ENCODE peak calls at places on chromosome 13, in ten cellular contexts. One of them, this sample, is unnamed.
A peak's percentile ranks its signal among the peaks of the same experiment; 100 is the strongest.

GRCh38 chr13:75384881-75385707 is 96.9 kb downstream of the TBC1D4 start:
- DNase-seq in IMR-90: no peak
- DNase-seq in uterus: no peak
- DNase-seq in heart left ventricle: peak; percentile 36
- DNase-seq in breast epithelium: no peak
- DNase-seq in H54: no peak
- DNase-seq in body of pancreas: peak; percentile 14
- DNase-seq in right lobe of liver: no peak
- DNase-seq in lower leg skin: no peak
- DNase-seq in gastrocnemius medialis: no peak
- DNase-seq in this sample: no peak

GRCh38 chr13:70390968-70391367 is 282.7 kb upstream of the KLHL1 start:
- DNase-seq in right lobe of liver: no peak
- DNase-seq in H54: no peak
- DNase-seq in uterus: no peak
- DNase-seq in gastrocnemius medialis: no peak
- DNase-seq in lower leg skin: no peak
- DNase-seq in breast epithelium: no peak
- DNase-seq in IMR-90: no peak
- DNase-seq in heart left ventricle: no peak
- DNase-seq in body of pancreas: no peak
- DNase-seq in this sample: no peak

GRCh38 chr13:113298001-113298945 is 1.2 kb downstream of the LAMP1 start:
- DNase-seq in lower leg skin: no peak
- DNase-seq in gastrocnemius medialis: no peak
- DNase-seq in right lobe of liver: no peak
- DNase-seq in IMR-90: no peak
- DNase-seq in breast epithelium: no peak
- DNase-seq in H54: no peak
- DNase-seq in body of pancreas: no peak
- DNase-seq in heart left ventricle: no peak
- DNase-seq in uterus: no peak
- DNase-seq in this sample: no peak

GRCh38 chr13:89923731-89924130 is 1423.8 kb upstream of the MIR17HG start:
- DNase-seq in right lobe of liver: no peak
- DNase-seq in uterus: no peak
- DNase-seq in H54: no peak
- DNase-seq in lower leg skin: no peak
- DNase-seq in gastrocnemius medialis: no peak
- DNase-seq in IMR-90: peak; percentile 0
- DNase-seq in body of pancreas: no peak
- DNase-seq in breast epithelium: no peak
- DNase-seq in heart left ventricle: no peak
- DNase-seq in this sample: no peak

GRCh38 chr13:49343731-49344130 is 96.0 kb downstream of the CDADC1 start:
- DNase-seq in heart left ventricle: no peak
- DNase-seq in H54: no peak
- DNase-seq in breast epithelium: no peak
- DNase-seq in body of pancreas: no peak
- DNase-seq in right lobe of liver: no peak
- DNase-seq in uterus: no peak
- DNase-seq in lower leg skin: no peak
- DNase-seq in gastrocnemius medialis: no peak
- DNase-seq in IMR-90: no peak
- DNase-seq in this sample: no peak

GRCh38 chr13:41648314-41648935 is 191.1 kb downstream of the RGCC start:
- DNase-seq in breast epithelium: no peak
- DNase-seq in H54: peak; percentile 5
- DNase-seq in lower leg skin: no peak
- DNase-seq in heart left ventricle: no peak
- DNase-seq in gastrocnemius medialis: no peak
- DNase-seq in IMR-90: peak; percentile 72
- DNase-seq in body of pancreas: no peak
- DNase-seq in right lobe of liver: no peak
- DNase-seq in uterus: no peak
- DNase-seq in this sample: no peak

GRCh38 chr13:37685206-37685605 is 86.6 kb upstream of the POSTN start:
- DNase-seq in gastrocnemius medialis: no peak
- DNase-seq in IMR-90: peak; percentile 28
- DNase-seq in uterus: no peak
- DNase-seq in H54: no peak
- DNase-seq in right lobe of liver: no peak
- DNase-seq in heart left ventricle: no peak
- DNase-seq in breast epithelium: no peak
- DNase-seq in body of pancreas: no peak
- DNase-seq in lower leg skin: no peak
- DNase-seq in this sample: no peak

GRCh38 chr13:41384749-41385503 is 72.4 kb upstream of the RGCC start:
- DNase-seq in right lobe of liver: no peak
- DNase-seq in breast epithelium: no peak
- DNase-seq in IMR-90: peak; percentile 15
- DNase-seq in gastrocnemius medialis: no peak
- DNase-seq in body of pancreas: no peak
- DNase-seq in H54: no peak
- DNase-seq in heart left ventricle: no peak
- DNase-seq in uterus: no peak
- DNase-seq in lower leg skin: no peak
- DNase-seq in this sample: no peak

GRCh38 chr13:41960700-41961697 is at the start of gene VWA8:
- DNase-seq in lower leg skin: peak; percentile 95
- DNase-seq in breast epithelium: peak; percentile 35
- DNase-seq in right lobe of liver: peak; percentile 86
- DNase-seq in heart left ventricle: peak; percentile 90
- DNase-seq in H54: peak; percentile 54
- DNase-seq in body of pancreas: peak; percentile 87
- DNase-seq in IMR-90: peak; percentile 78
- DNase-seq in gastrocnemius medialis: peak; percentile 58
- DNase-seq in uterus: peak; percentile 66
- DNase-seq in this sample: peak; percentile 82

GRCh38 chr13:72255908-72256307 is 388.9 kb upstream of the DACH1 start:
- DNase-seq in body of pancreas: peak; percentile 56
- DNase-seq in gastrocnemius medialis: no peak
- DNase-seq in uterus: no peak
- DNase-seq in IMR-90: no peak
- DNase-seq in lower leg skin: no peak
- DNase-seq in right lobe of liver: no peak
- DNase-seq in heart left ventricle: no peak
- DNase-seq in H54: no peak
- DNase-seq in breast epithelium: no peak
- DNase-seq in this sample: no peak

GRCh38 chr13:27961227-27962085 is 7.7 kb downstream of the CDX2 start:
- DNase-seq in gastrocnemius medialis: no peak
- DNase-seq in uterus: no peak
- DNase-seq in H54: no peak
- DNase-seq in lower leg skin: peak; percentile 54
- DNase-seq in right lobe of liver: no peak
- DNase-seq in IMR-90: no peak
- DNase-seq in breast epithelium: no peak
- DNase-seq in body of pancreas: no peak
- DNase-seq in heart left ventricle: no peak
- DNase-seq in this sample: no peak

GRCh38 chr13:109781384-109782065 is 4.9 kb downstream of the IRS2 start:
- DNase-seq in gastrocnemius medialis: no peak
- DNase-seq in IMR-90: no peak
- DNase-seq in lower leg skin: peak; percentile 82
- DNase-seq in body of pancreas: peak; percentile 19
- DNase-seq in heart left ventricle: no peak
- DNase-seq in uterus: no peak
- DNase-seq in right lobe of liver: no peak
- DNase-seq in H54: no peak
- DNase-seq in breast epithelium: no peak
- DNase-seq in this sample: no peak

GRCh38 chr13:29886446-29886845 is 36.0 kb upstream of the UBL3 start:
- DNase-seq in right lobe of liver: no peak
- DNase-seq in H54: no peak
- DNase-seq in uterus: no peak
- DNase-seq in heart left ventricle: no peak
- DNase-seq in breast epithelium: no peak
- DNase-seq in lower leg skin: no peak
- DNase-seq in IMR-90: no peak
- DNase-seq in body of pancreas: no peak
- DNase-seq in gastrocnemius medialis: no peak
- DNase-seq in this sample: no peak

GRCh38 chr13:91767681-91768080 is 369.3 kb downstream of the GPC5 start:
- DNase-seq in uterus: no peak
- DNase-seq in breast epithelium: no peak
- DNase-seq in H54: no peak
- DNase-seq in body of pancreas: no peak
- DNase-seq in lower leg skin: no peak
- DNase-seq in heart left ventricle: no peak
- DNase-seq in right lobe of liver: no peak
- DNase-seq in IMR-90: no peak
- DNase-seq in gastrocnemius medialis: no peak
- DNase-seq in this sample: no peak

DNA sequence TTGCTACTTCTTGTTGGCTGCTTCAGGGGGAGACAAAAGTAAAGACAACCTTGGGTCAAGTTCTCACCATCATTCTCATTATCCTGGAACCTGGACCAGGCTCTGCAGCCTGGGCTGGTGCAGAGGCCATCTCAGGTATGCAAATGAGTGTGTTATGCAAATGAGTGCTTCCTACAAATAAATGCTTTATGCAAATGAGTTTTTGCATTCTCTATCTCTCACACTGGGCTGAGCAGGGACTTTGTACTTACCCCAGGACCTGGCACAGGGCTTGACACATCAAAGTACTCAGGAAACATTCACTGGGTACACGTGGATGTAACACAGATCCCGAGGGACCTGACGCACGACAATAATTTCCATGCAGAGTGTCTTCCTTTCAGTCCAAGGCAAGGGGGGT is 103.0 kb downstream of the DNAJC15 start:
- DNase-seq in gastrocnemius medialis: no peak
- DNase-seq in breast epithelium: no peak
- DNase-seq in uterus: no peak
- DNase-seq in H54: no peak
- DNase-seq in right lobe of liver: no peak
- DNase-seq in body of pancreas: no peak
- DNase-seq in IMR-90: no peak
- DNase-seq in lower leg skin: no peak
- DNase-seq in heart left ventricle: no peak
- DNase-seq in this sample: no peak
- TF ChIP-seq POLR2A in gastrocnemius medialis: no peak
- TF ChIP-seq POLR2A in breast epithelium: no peak
- TF ChIP-seq POLR2A in uterus: no peak
- TF ChIP-seq POLR2A in H54: no peak
- TF ChIP-seq POLR2A in right lobe of liver: no peak
- TF ChIP-seq POLR2A in body of pancreas: no peak
- TF ChIP-seq POLR2A in IMR-90: no peak
- TF ChIP-seq POLR2A in lower leg skin: no peak
- TF ChIP-seq POLR2A in heart left ventricle: no peak
- TF ChIP-seq POLR2A in this sample: no peak

GRCh38 chr13:52782486-52783448 is 43.1 kb upstream of the CNMD start:
- DNase-seq in breast epithelium: no peak
- DNase-seq in gastrocnemius medialis: no peak
- DNase-seq in body of pancreas: no peak
- DNase-seq in heart left ventricle: peak; percentile 39
- DNase-seq in uterus: no peak
- DNase-seq in IMR-90: no peak
- DNase-seq in lower leg skin: no peak
- DNase-seq in right lobe of liver: no peak
- DNase-seq in H54: no peak
- DNase-seq in this sample: no peak
- TF ChIP-seq POLR2A in breast epithelium: no peak
- TF ChIP-seq POLR2A in gastrocnemius medialis: no peak
- TF ChIP-seq POLR2A in body of pancreas: no peak
- TF ChIP-seq POLR2A in heart left ventricle: no peak
- TF ChIP-seq POLR2A in uterus: no peak
- TF ChIP-seq POLR2A in IMR-90: no peak
- TF ChIP-seq POLR2A in lower leg skin: no peak
- TF ChIP-seq POLR2A in right lobe of liver: no peak
- TF ChIP-seq POLR2A in H54: no peak
- TF ChIP-seq POLR2A in this sample: no peak

DNA sequence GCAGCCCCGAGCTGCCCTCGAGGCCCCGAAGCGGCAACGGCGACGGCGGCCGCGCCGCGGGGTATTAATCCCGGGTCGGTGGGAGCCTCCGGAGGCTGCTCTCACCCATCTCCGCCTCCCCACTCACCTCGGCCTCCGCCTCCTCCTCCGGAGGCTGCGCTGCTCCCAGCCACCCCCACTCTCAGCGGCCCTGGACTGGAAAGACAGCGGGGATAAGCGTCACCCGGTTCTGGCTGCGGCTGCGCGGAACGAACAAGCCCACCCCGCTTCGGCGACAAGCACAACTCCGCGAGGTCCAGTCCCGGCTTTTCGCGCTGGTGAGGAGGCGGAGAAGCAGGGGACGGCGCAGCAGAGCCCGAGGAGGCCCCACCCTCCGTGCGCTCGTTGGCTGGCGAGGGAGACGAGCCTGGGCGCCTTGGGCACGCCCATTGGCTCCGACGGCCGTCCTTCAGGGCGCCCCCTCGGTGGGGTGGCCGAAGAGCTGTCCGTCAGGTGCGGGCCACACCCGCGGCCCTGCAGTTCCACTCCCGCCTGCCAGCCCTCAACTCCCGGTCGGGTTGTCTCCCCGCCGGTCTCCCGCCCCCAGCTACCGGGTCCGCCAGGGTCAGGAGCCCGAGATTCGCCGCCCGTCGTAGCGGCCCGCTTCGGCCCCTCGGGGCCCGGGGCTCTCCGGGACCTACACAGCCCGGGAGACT is at the start of gene ZMYM5:
- DNase-seq in heart left ventricle: peak; percentile 99
- DNase-seq in right lobe of liver: peak; percentile 99
- DNase-seq in uterus: peak; percentile 98
- DNase-seq in IMR-90: peak; percentile 99
- DNase-seq in H54: peak; percentile 82
- DNase-seq in lower leg skin: peak; percentile 99
- DNase-seq in breast epithelium: peak; percentile 98
- DNase-seq in body of pancreas: peak; percentile 98
- DNase-seq in gastrocnemius medialis: peak; percentile 98
- DNase-seq in this sample: peak; percentile 89
- TF ChIP-seq POLR2A in heart left ventricle: peak; percentile 91
- TF ChIP-seq POLR2A in right lobe of liver: peak; percentile 96
- TF ChIP-seq POLR2A in uterus: peak; percentile 95
- TF ChIP-seq POLR2A in IMR-90: peak; percentile 79
- TF ChIP-seq POLR2A in H54: peak; percentile 80
- TF ChIP-seq POLR2A in lower leg skin: peak; percentile 27
- TF ChIP-seq POLR2A in breast epithelium: peak; percentile 83
- TF ChIP-seq POLR2A in body of pancreas: peak; percentile 97
- TF ChIP-seq POLR2A in gastrocnemius medialis: peak; percentile 90
- TF ChIP-seq POLR2A in this sample: peak; percentile 76

DNA sequence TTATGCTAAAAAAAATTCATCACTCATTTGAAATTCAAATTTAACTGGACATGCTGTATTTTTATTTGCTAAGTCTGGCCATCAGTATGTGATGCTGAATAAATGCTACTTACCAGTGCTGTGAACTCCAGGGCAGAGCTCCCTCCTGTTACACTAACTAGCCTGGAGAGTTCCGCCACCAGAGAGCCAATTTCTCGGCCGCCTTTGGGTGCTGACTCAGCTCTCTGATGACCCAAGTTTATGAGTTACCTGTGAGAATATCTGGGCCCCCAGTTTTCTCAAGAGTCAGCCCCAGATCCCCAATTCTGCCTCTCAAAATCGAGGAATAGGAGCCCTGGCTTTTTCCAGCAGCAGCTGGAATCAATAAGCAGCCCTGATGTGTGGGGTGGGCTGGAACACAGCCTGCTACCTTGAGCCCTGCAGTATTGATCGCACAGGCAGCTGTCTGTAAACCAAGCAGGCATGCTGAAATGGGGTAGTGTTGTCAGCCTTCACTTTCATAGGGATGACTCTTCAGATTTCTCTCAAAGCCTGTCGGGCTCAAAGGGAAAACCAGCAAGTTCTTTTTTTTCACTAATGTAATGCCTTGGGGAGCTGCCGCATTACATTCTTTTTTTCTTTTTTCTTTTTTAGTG is 113.7 kb downstream of the DNAJC15 start:
- DNase-seq in breast epithelium: no peak
- DNase-seq in uterus: no peak
- DNase-seq in body of pancreas: no peak
- DNase-seq in IMR-90: no peak
- DNase-seq in heart left ventricle: no peak
- DNase-seq in H54: no peak
- DNase-seq in lower leg skin: no peak
- DNase-seq in right lobe of liver: peak; percentile 63
- DNase-seq in gastrocnemius medialis: no peak
- DNase-seq in this sample: no peak
- TF ChIP-seq POLR2A in breast epithelium: no peak
- TF ChIP-seq POLR2A in uterus: no peak
- TF ChIP-seq POLR2A in body of pancreas: no peak
- TF ChIP-seq POLR2A in IMR-90: no peak
- TF ChIP-seq POLR2A in heart left ventricle: no peak
- TF ChIP-seq POLR2A in H54: no peak
- TF ChIP-seq POLR2A in lower leg skin: no peak
- TF ChIP-seq POLR2A in right lobe of liver: no peak
- TF ChIP-seq POLR2A in gastrocnemius medialis: no peak
- TF ChIP-seq POLR2A in this sample: no peak

This sample was measured in GM12892.